ENCODE peak calls at places on chromosomes 12 and 14, in seven cellular contexts. K is esophagus squamous epithelium, N is lower lobe of right lung, L is testis, V is tibial nerve, Q is AG09309, F is fibroblast of lung. O is an unnamed sample.

GRCh38 chr12:26857465-26858176 is 24.6 kb upstream of the ITPR2 start:
- DNase-seq in N (no peak), K (no peak), L (no peak), F (no peak), Q (no peak), V (no peak), O (no peak)

GRCh38 chr12:75489613-75490210 is 9.2 kb downstream of the GLIPR1 start:
- DNase-seq in L (no peak), N (no peak), Q (no peak), K (no peak), F (peak), V (no peak), O (no peak)

GRCh38 chr14:79727900-79728299 is 483.4 kb downstream of the DIO2 start:
- DNase-seq in N (no peak), Q (no peak), L (no peak), V (no peak), F (no peak), K (no peak), O (no peak)

GRCh38 chr14:43803076-43803689 is 703.9 kb downstream of the FSCB start:
- DNase-seq in V (no peak), F (no peak), Q (no peak), N (no peak), K (no peak), L (no peak), O (no peak)

GRCh38 chr12:54993181-54993835 is 8.7 kb upstream of the TESPA1 start:
- DNase-seq in K (no peak), F (peak), Q (peak), L (peak), V (peak), N (no peak), O (peak)

GRCh38 chr12:113152835-113153814 is 3.6 kb downstream of the CFAP73 start:
- DNase-seq in L (peak), Q (peak), N (peak), K (no peak), F (peak), V (peak), O (peak)

GRCh38 chr14:97634786-97635185 is 837.6 kb downstream of the VRK1 start:
- DNase-seq in L (peak), K (no peak), N (no peak), Q (no peak), F (no peak), V (no peak), O (no peak)

GRCh38 chr12:112216223-112216622 is 90.9 kb downstream of the TRAFD1 start:
- DNase-seq in V (no peak), K (no peak), Q (no peak), F (no peak), N (no peak), L (no peak), O (no peak)

GRCh38 chr12:49129332-49130150 is 1.7 kb downstream of the TUBA1B start:
- DNase-seq in F (no peak), N (no peak), Q (no peak), V (no peak), K (no peak), L (no peak), O (no peak)

GRCh38 chr14:96130854-96131253 is 73.8 kb upstream of the BDKRB2 start:
- DNase-seq in L (no peak), V (no peak), F (peak), K (no peak), N (no peak), Q (no peak), O (no peak)

GRCh38 chr12:52314511-52314910 is 6.7 kb downstream of the KRT83 start:
- DNase-seq in L (no peak), N (no peak), Q (no peak), F (no peak), V (no peak), K (no peak), O (no peak)

GRCh38 chr14:89616425-89617141 is 199.6 kb upstream of the FOXN3 start:
- DNase-seq in V (no peak), L (no peak), Q (no peak), N (no peak), F (peak), K (no peak), O (peak)

GRCh38 chr12:31715283-31715825 is 13.5 kb downstream of the AMN1 start:
- DNase-seq in K (no peak), L (no peak), Q (no peak), N (no peak), F (peak), V (no peak), O (no peak)

DNA sequence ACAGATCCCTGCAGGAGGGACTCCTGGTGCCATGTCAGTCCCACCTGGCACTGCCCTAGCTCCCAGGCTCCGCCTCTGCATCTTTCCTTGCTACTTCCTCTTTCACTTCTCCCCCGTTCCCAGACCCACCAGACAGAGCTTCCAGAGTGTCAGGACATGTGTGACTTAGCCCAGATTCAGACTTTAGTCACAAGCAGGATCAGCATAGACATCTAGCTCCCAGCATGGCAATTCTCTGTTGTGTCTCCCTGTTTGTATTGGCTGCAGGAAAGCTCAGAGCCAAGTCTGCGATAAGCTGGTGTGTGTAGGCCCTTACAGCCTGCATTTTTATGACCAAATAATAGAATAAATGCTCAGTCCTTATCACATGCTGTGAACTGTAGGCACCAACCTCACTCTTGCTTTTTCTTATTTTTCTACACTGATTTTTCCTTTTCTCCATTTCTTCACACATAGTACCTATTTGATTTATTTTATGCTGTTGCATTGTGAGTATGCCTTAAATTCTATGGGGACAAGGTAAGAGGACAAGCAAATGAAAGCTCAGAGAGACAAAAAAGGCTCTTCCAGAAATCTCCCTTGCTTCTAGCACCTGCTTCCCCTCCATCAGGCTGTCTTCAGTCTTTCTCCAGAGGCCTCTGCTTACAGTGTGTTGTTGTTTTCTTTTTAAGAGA is 5.9 kb downstream of the DHRS2 start:
- DNase-seq in Q (no peak), K (no peak), V (no peak), F (no peak), L (no peak), N (no peak), O (no peak)
- TF ChIP-seq CTCF in Q (no peak), K (no peak), V (no peak), F (no peak), L (no peak), N (no peak), O (no peak)

DNA sequence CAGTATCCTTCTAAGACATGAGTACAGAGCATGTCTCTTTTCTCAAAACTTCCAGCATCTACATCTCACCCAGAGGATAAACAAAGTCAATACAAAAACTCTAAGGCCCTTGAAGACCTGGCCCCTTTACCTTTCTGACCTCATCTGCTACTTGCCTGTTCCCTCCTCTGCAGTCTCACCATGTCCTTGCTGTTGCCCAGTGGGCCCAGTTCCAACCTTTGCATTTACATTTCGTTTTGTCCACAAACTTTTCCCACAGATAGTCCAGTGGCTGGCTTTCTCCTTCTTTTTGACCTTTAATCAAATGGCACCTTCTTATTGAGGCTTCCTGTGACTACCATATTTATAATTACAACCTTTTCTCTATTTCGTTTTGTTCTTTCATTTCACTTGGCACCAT is 1.6 kb downstream of the IRAK4 start:
- DNase-seq in V (no peak), Q (no peak), K (no peak), F (no peak), N (no peak), L (no peak), O (no peak)
- H3K4me3 ChIP-seq in V (peak), Q (no peak), K (peak), F (peak), N (peak), L (no peak), O (no peak)

GRCh38 chr14:51750542-51750941 is 98.8 kb downstream of the FRMD6 start:
- DNase-seq in V (no peak), Q (no peak), F (no peak), N (no peak), K (no peak), L (no peak), O (no peak)
- TF ChIP-seq CTCF in V (no peak), Q (no peak), F (no peak), N (no peak), K (no peak), L (no peak), O (no peak)

DNA sequence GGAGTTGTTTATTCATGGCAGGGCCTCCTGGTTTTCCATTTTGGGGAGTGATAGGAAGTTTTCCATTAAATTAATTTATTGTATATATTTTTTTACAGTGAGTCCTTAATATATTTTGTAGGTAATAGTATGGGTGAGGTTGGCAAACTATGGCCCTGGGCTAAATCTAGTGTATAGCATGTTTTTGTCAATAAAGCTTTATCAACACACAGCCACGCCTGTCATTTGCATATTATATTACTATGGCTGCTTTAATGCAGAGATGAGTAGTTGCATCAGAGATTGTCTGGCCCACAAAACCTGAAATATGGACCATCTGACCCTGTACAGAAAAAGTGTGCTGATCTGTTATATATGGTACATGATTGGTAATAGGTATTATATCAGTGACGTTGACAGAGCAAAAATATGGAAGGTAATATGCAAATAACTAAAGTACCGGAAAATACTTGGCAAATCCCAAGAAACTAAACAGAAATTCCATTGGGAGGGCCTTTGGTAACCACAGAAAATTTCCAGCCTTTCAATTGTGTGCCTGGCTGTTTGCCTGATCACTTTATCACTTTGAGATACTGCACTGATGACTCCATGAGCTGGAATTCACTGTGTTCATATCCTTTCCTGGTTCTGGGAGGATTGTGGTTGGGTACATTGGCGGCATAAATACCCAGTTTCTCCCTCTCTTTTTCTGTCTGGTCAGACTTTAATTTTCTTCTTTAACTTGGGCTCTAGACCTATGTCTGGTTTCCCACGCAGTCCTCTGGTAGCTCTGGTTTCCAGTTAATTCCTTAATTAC is 61.7 kb upstream of the RFLNA start:
- DNase-seq in N (no peak), V (no peak), L (no peak), K (no peak), Q (peak), F (peak), O (peak)
- H3K4me3 ChIP-seq in N (no peak), V (no peak), L (no peak), K (no peak), Q (no peak), F (no peak), O (no peak)

DNA sequence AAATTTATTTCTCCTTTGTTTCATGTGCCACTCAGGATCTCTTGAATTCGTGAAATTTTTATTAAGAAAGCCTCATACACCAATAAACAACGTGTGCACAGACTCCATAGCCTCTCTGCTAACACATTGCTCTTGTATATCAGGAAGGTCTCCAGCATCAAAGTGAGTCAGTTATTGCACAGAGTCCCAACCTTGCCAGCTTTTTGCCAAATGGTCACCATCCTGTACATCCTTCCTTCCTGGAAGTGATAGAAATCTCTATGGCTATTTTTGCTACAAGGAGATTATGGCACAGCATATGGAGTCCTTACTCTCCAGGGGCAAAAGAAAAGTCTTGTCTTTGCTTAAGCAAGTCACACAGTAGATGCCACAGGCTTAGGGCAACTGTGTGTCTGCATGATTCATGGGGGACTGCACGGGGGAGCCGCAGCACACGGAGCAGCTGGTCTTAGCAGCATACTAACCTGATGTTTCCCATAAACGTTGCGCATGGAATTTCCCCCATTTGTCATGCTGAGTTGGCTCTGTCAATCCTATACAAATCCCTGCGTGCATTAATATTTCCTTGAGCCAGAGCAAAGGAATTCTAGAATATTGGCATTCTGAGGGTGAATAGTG is 71.0 kb downstream of the SAMD4A start:
- DNase-seq in V (no peak), N (no peak), Q (no peak), K (no peak), L (no peak), F (peak), O (no peak)
- TF ChIP-seq CTCF in V (no peak), N (no peak), Q (no peak), K (no peak), L (no peak), F (no peak), O (no peak)

GRCh38 chr12:126087692-126088091 is 1022.5 kb downstream of the AACS start:
- DNase-seq in K (no peak), N (no peak), Q (no peak), L (no peak), F (no peak), V (no peak), O (no peak)
- H3K4me3 ChIP-seq in K (no peak), N (no peak), Q (no peak), L (no peak), F (no peak), V (no peak), O (no peak)

O was measured in astrocyte of the cerebellum.